ENCODE peak calls at places on chromosome 21, in six cellular contexts. R, P, C, E, U and G are unnamed samples.

GRCh38 chr21:29078884-29079765 is 5.7 kb upstream of the CCT8 start:
- DNase-seq in R (no peak), P (no peak), C (no peak), E (no peak), U (peak), G (no peak)

GRCh38 chr21:31493350-31493880 is 149.4 kb upstream of the TIAM1 start:
- DNase-seq in R (peak), P (no peak), C (no peak), E (no peak), U (no peak), G (no peak)

GRCh38 chr21:15051652-15052554 is 12.9 kb downstream of the NRIP1 start:
- DNase-seq in R (no peak), P (peak), C (no peak), E (peak), U (no peak), G (no peak)

GRCh38 chr21:34574984-34575529 is 39.9 kb downstream of the RCAN1 start:
- DNase-seq in R (no peak), P (no peak), C (no peak), E (no peak), U (no peak), G (no peak)

GRCh38 chr21:41754481-41754891 is 12.4 kb downstream of the RIPK4 start:
- DNase-seq in R (peak), P (no peak), C (no peak), E (no peak), U (no peak), G (no peak)

GRCh38 chr21:39668369-39668768 is 55.6 kb downstream of the B3GALT5 start:
- DNase-seq in R (no peak), P (no peak), C (no peak), E (no peak), U (no peak), G (no peak)

GRCh38 chr21:39313457-39314154 is at the start of gene BRWD1:
- DNase-seq in R (peak), P (peak), C (peak), E (peak), U (peak), G (peak)

GRCh38 chr21:23887709-23888303 is 1719.5 kb downstream of the MRPL39 start:
- DNase-seq in R (no peak), P (no peak), C (no peak), E (no peak), U (no peak), G (no peak)

GRCh38 chr21:41648591-41649031 is 118.2 kb downstream of the RIPK4 start:
- DNase-seq in R (no peak), P (peak), C (no peak), E (no peak), U (no peak), G (no peak)

DNA sequence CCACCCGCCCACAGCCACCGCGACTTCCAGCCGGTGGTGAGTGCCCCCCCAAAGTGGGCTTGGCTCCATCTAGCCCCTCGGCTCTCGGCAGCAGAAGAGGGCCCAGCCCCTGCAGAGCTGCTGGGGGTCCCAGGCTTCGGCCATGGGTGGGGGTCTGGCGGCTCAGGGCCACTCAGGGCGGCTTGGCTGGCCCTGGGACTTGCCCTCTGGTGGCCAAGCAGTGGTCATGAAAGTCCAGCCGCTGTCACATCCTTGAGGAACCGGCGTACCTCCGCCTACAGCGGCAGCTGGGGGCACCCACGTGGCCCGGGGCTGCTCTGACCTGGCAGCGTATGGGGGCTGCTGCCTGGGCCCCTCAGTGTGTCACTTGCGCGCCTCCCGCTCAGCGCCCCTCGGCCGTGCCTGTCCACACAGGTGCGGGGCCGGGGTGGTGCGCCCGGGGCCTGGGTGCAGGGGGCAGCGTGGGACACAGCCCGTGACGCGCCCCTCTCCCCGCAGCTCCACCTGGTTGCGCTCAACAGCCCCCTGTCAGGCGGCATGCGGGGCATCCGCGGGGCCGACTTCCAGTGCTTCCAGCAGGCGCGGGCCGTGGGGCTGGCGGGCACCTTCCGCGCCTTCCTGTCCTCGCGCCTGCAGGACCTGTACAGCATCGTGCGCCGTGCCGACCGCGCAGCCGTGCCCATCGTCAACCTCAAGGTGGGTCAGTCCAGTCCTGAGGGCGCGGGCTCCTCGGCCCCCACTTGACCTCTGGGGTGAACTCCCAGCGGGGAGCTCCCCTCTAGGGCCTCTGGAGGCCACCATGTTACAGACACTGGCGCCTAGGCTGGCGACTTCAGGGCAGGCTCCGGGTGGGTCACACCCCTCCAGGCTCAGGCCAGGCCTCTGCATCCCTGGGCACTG is 32.4 kb downstream of the SLC19A1 start:
- DNase-seq in R (peak), P (no peak), C (peak), E (no peak), U (no peak), G (peak)
- TF ChIP-seq CTCF in R (peak), P (peak), C (no peak), E (no peak), U (no peak), G (peak)

GRCh38 chr21:45846373-45847160 is 135.0 kb upstream of the COL6A1 start:
- DNase-seq in R (peak), P (no peak), C (peak), E (no peak), U (no peak), G (peak)
- TF ChIP-seq CTCF in R (no peak), P (no peak), C (no peak), E (no peak), U (no peak), G (no peak)

GRCh38 chr21:35603471-35603870 is 456.9 kb downstream of the SETD4 start:
- DNase-seq in R (no peak), P (no peak), C (no peak), E (no peak), U (no peak), G (no peak)
- TF ChIP-seq CTCF in R (no peak), P (peak), C (no peak), E (no peak), U (no peak), G (no peak)

GRCh38 chr21:27070881-27071670 is 104.2 kb upstream of the ADAMTS5 start:
- DNase-seq in R (no peak), P (no peak), C (no peak), E (no peak), U (no peak), G (no peak)
- TF ChIP-seq CTCF in R (no peak), P (no peak), C (no peak), E (no peak), U (no peak), G (no peak)

DNA sequence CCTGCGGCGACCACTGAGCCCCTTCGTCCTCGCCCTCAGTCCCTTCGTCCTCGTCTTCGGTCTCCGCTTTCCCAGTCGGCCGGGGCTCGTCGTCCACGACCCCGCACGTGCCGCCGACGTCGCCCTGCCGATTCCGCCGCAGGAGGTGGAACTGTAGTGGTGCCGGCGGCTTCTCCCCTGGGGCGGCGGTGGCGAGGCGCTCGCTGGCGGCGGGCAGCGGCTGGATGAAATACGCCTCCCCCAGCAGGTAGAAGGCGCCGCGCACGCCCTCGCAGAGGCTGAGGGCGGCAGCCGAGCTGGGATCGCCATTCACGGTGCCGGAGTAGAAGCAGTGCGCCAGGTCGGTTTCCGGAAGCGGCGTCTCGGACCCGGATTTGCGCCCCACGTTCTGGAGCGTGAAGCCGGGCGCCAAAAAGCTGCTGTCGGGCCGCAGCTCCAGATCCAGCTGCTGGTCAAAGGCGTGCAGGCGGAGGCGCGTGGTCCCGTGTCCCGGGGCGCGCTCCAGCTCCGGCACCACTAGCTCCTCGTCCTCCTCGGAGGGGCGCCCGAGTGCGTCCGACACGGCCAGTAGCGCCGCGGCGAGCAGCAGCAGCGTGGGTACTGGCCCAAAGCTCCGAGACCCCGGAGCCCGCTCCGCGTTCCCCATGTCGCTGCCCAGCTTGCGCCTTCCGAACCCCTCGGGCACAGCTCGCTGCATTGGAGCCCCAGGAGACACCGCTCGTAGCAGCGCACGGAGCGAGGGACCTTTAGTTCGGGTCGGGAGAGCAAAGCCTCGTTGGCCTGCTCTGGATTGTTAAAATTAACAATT is 747 bp downstream of the ADAMTS1 start:
- DNase-seq in R (peak), P (peak), C (peak), E (no peak), U (peak), G (no peak)
- TF ChIP-seq CTCF in R (no peak), P (no peak), C (no peak), E (no peak), U (no peak), G (no peak)

GRCh38 chr21:26834181-26834945 is 10.8 kb downstream of the ADAMTS1 start:
- DNase-seq in R (no peak), P (peak), C (no peak), E (no peak), U (no peak), G (no peak)
- TF ChIP-seq CTCF in R (peak), P (peak), C (peak), E (no peak), U (no peak), G (peak)

DNA sequence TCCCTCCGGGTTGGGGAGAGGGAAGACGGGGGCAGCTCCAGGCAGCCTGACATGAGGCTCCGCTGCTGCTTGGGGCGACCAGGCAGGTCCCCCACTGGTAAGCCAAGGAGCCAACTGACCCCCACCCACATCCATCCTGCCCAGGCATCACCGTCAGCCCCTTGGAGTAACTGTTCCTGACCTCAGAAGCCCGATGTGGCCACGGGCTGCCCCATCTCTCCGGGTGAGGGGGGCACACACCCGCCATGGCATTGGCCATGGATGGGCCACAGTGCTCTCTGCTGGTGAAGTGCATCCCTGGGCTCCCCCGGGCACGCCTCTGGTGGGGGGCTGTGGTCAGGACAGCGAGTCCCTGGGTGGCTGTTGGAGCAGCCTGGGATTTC is 100.0 kb downstream of the CRYAA start:
- DNase-seq in R (no peak), P (no peak), C (peak), E (no peak), U (no peak), G (no peak)
- TF ChIP-seq CTCF in R (no peak), P (peak), C (no peak), E (no peak), U (no peak), G (no peak)

GRCh38 chr21:37005548-37006242 is 807 bp upstream of the RIPPLY3 start:
- DNase-seq in R (peak), P (no peak), C (no peak), E (no peak), U (no peak), G (no peak)

GRCh38 chr21:37001446-37001845 is 5.1 kb upstream of the RIPPLY3 start:
- DNase-seq in R (no peak), P (no peak), C (no peak), E (no peak), U (no peak), G (no peak)

GRCh38 chr21:36999131-36999898 is 7.2 kb upstream of the RIPPLY3 start:
- DNase-seq in R (no peak), P (no peak), C (no peak), E (no peak), U (no peak), G (no peak)

GRCh38 chr21:36994501-36995189 is 11.9 kb upstream of the RIPPLY3 start:
- DNase-seq in R (no peak), P (no peak), C (no peak), E (no peak), U (no peak), G (no peak)

DNA sequence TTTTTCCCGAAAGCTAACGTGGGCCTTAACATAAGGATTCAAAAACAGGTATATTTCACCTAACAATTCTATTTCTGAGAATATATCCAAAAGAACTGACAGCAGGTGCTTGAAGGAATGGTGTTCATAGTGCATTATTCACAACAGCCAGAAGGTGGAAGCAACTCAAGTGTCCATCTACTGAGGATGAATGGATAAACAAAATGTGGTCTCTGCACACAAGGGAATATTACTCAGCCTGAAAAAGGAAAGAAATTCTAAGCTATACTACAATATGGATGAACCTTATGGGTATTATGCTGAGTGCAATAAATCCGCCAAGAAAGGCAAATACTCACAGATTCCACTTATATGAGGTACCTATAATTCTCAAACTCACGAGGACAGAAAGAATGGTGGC is 6.1 kb upstream of the RIPPLY3 start:
- DNase-seq in R (no peak), P (no peak), C (no peak), E (no peak), U (no peak), G (no peak)
- TF ChIP-seq CTCF in R (no peak), P (no peak), C (no peak), E (no peak), U (no peak), G (peak)